ENCODE peak calls at places on chromosomes 3 and 15, in seven cellular contexts. One of them, this sample, is unnamed.
A peak's percentile ranks its signal among the peaks of the same experiment; 100 is the strongest.

GRCh38 chr3:42755681-42756578 is 17.1 kb downstream of the CCDC13 start:
- DNase-seq in left ventricle myocardium inferior: no peak
- DNase-seq in astrocyte: no peak
- DNase-seq in fibroblast of villous mesenchyme: peak; percentile 39
- DNase-seq in endodermal cell: peak; percentile 80
- DNase-seq in upper lobe of left lung: no peak
- DNase-seq in AG04450: no peak
- DNase-seq in this sample: no peak

GRCh38 chr3:194988495-194989165 is 282.3 kb downstream of the XXYLT1 start:
- DNase-seq in fibroblast of villous mesenchyme: no peak
- DNase-seq in endodermal cell: no peak
- DNase-seq in left ventricle myocardium inferior: no peak
- DNase-seq in astrocyte: peak; percentile 19
- DNase-seq in AG04450: no peak
- DNase-seq in upper lobe of left lung: no peak
- DNase-seq in this sample: no peak

GRCh38 chr3:60742606-60743145 is 508.6 kb downstream of the FHIT start:
- DNase-seq in upper lobe of left lung: no peak
- DNase-seq in left ventricle myocardium inferior: no peak
- DNase-seq in astrocyte: peak; percentile 71
- DNase-seq in endodermal cell: peak; percentile 90
- DNase-seq in fibroblast of villous mesenchyme: no peak
- DNase-seq in AG04450: no peak
- DNase-seq in this sample: no peak

GRCh38 chr3:41565003-41565402 is 365.7 kb downstream of the CTNNB1 start:
- DNase-seq in upper lobe of left lung: no peak
- DNase-seq in left ventricle myocardium inferior: no peak
- DNase-seq in endodermal cell: no peak
- DNase-seq in AG04450: no peak
- DNase-seq in fibroblast of villous mesenchyme: no peak
- DNase-seq in astrocyte: no peak
- DNase-seq in this sample: no peak

GRCh38 chr3:64306745-64307144 is 81.5 kb upstream of the PRICKLE2 start:
- DNase-seq in AG04450: no peak
- DNase-seq in left ventricle myocardium inferior: no peak
- DNase-seq in astrocyte: no peak
- DNase-seq in endodermal cell: no peak
- DNase-seq in upper lobe of left lung: no peak
- DNase-seq in fibroblast of villous mesenchyme: no peak
- DNase-seq in this sample: no peak

GRCh38 chr3:13165576-13165975 is 92.3 kb upstream of the IQSEC1 start:
- DNase-seq in astrocyte: no peak
- DNase-seq in upper lobe of left lung: no peak
- DNase-seq in AG04450: no peak
- DNase-seq in left ventricle myocardium inferior: no peak
- DNase-seq in fibroblast of villous mesenchyme: no peak
- DNase-seq in endodermal cell: no peak
- DNase-seq in this sample: no peak

GRCh38 chr15:57323806-57324589 is 52.3 kb upstream of the CGNL1 start:
- DNase-seq in astrocyte: peak; percentile 50
- DNase-seq in left ventricle myocardium inferior: peak; percentile 10
- DNase-seq in upper lobe of left lung: no peak
- DNase-seq in endodermal cell: peak; percentile 87
- DNase-seq in AG04450: no peak
- DNase-seq in fibroblast of villous mesenchyme: peak; percentile 87
- DNase-seq in this sample: no peak

GRCh38 chr3:99954914-99955644 is 137.4 kb downstream of the CMSS1 start:
- DNase-seq in left ventricle myocardium inferior: no peak
- DNase-seq in endodermal cell: no peak
- DNase-seq in AG04450: no peak
- DNase-seq in fibroblast of villous mesenchyme: no peak
- DNase-seq in upper lobe of left lung: no peak
- DNase-seq in astrocyte: no peak
- DNase-seq in this sample: no peak

GRCh38 chr3:100865442-100865841 is 127.8 kb downstream of the ABI3BP start:
- DNase-seq in endodermal cell: no peak
- DNase-seq in left ventricle myocardium inferior: no peak
- DNase-seq in AG04450: no peak
- DNase-seq in astrocyte: peak; percentile 47
- DNase-seq in upper lobe of left lung: no peak
- DNase-seq in fibroblast of villous mesenchyme: no peak
- DNase-seq in this sample: no peak

GRCh38 chr3:73298243-73299183 is 237.1 kb downstream of the EBLN2 start:
- DNase-seq in endodermal cell: no peak
- DNase-seq in fibroblast of villous mesenchyme: no peak
- DNase-seq in left ventricle myocardium inferior: no peak
- DNase-seq in astrocyte: no peak
- DNase-seq in upper lobe of left lung: no peak
- DNase-seq in AG04450: no peak
- DNase-seq in this sample: no peak

GRCh38 chr3:146189519-146190173 is 28.7 kb upstream of the PLOD2 start:
- DNase-seq in endodermal cell: peak; percentile 56
- DNase-seq in upper lobe of left lung: no peak
- DNase-seq in astrocyte: no peak
- DNase-seq in AG04450: peak; percentile 10
- DNase-seq in left ventricle myocardium inferior: no peak
- DNase-seq in fibroblast of villous mesenchyme: peak; percentile 63
- DNase-seq in this sample: no peak

GRCh38 chr3:67648701-67649100 is 5.7 kb downstream of the SUCLG2 start:
- DNase-seq in endodermal cell: no peak
- DNase-seq in upper lobe of left lung: no peak
- DNase-seq in left ventricle myocardium inferior: no peak
- DNase-seq in AG04450: no peak
- DNase-seq in fibroblast of villous mesenchyme: peak; percentile 42
- DNase-seq in astrocyte: peak; percentile 78
- DNase-seq in this sample: no peak

GRCh38 chr15:25173241-25174028 is 218.6 kb downstream of the SNRPN start:
- DNase-seq in left ventricle myocardium inferior: no peak
- DNase-seq in fibroblast of villous mesenchyme: no peak
- DNase-seq in upper lobe of left lung: peak; percentile 50
- DNase-seq in AG04450: no peak
- DNase-seq in endodermal cell: peak; percentile 9
- DNase-seq in astrocyte: no peak
- DNase-seq in this sample: peak; percentile 13

GRCh38 chr3:171168086-171168485 is 141.6 kb upstream of the SLC2A2 start:
- DNase-seq in astrocyte: peak; percentile 79
- DNase-seq in AG04450: no peak
- DNase-seq in endodermal cell: peak; percentile 79
- DNase-seq in upper lobe of left lung: no peak
- DNase-seq in fibroblast of villous mesenchyme: peak; percentile 31
- DNase-seq in left ventricle myocardium inferior: no peak
- DNase-seq in this sample: no peak

GRCh38 chr15:74955017-74955416 is 1.6 kb downstream of the RPP25 start:
- DNase-seq in left ventricle myocardium inferior: no peak
- DNase-seq in upper lobe of left lung: no peak
- DNase-seq in AG04450: no peak
- DNase-seq in fibroblast of villous mesenchyme: peak; percentile 46
- DNase-seq in astrocyte: no peak
- DNase-seq in endodermal cell: no peak
- DNase-seq in this sample: no peak

GRCh38 chr3:57890874-57891273 is 117.3 kb upstream of the FLNB start:
- DNase-seq in upper lobe of left lung: no peak
- DNase-seq in astrocyte: peak; percentile 79
- DNase-seq in fibroblast of villous mesenchyme: peak; percentile 23
- DNase-seq in AG04450: no peak
- DNase-seq in endodermal cell: no peak
- DNase-seq in left ventricle myocardium inferior: no peak
- DNase-seq in this sample: no peak

DNA sequence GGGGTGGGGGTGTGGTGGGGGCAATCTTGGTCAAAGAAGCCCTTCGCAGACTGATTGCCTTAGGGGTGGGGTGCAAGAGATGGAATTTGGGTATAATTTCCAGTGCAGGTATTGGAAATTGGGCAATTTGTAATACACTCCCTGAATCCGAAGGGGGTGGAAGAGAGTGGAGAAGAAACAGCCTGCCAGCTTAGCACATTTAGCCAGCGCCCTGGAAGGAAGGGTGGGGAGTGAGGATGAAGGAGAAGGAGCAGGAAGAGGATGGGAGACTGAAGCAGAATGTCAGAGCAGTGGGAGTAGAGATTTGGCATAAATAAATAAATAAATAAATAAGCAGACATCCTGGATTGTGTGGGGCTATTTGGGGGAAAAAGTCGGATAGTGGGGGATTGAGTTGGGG is 1.6 kb downstream of the GAP43 start:
- DNase-seq in left ventricle myocardium inferior: no peak
- DNase-seq in upper lobe of left lung: no peak
- DNase-seq in fibroblast of villous mesenchyme: no peak
- DNase-seq in AG04450: no peak
- DNase-seq in astrocyte: no peak
- DNase-seq in endodermal cell: peak; percentile 50
- DNase-seq in this sample: no peak
- H3K4me3 ChIP-seq in left ventricle myocardium inferior: no peak overlapping the region
- H3K4me3 ChIP-seq in upper lobe of left lung: no peak overlapping the region
- H3K4me3 ChIP-seq in fibroblast of villous mesenchyme: no peak overlapping the region
- H3K4me3 ChIP-seq in AG04450: no peak overlapping the region
- H3K4me3 ChIP-seq in astrocyte: peak overlapping the region; percentile 73
- H3K4me3 ChIP-seq in endodermal cell: peak overlapping the region; percentile 85
- H3K4me3 ChIP-seq in this sample: no peak overlapping the region

GRCh38 chr3:115068799-115069198 is 78.3 kb downstream of the ZBTB20 start:
- DNase-seq in AG04450: no peak
- DNase-seq in endodermal cell: no peak
- DNase-seq in fibroblast of villous mesenchyme: no peak
- DNase-seq in upper lobe of left lung: no peak
- DNase-seq in left ventricle myocardium inferior: no peak
- DNase-seq in astrocyte: peak; percentile 16
- DNase-seq in this sample: no peak

GRCh38 chr3:115071611-115072010 is 75.5 kb downstream of the ZBTB20 start:
- DNase-seq in fibroblast of villous mesenchyme: peak; percentile 64
- DNase-seq in AG04450: peak; percentile 2
- DNase-seq in left ventricle myocardium inferior: no peak
- DNase-seq in endodermal cell: no peak
- DNase-seq in upper lobe of left lung: no peak
- DNase-seq in astrocyte: peak; percentile 80
- DNase-seq in this sample: no peak

GRCh38 chr3:115072265-115073008 is 74.7 kb downstream of the ZBTB20 start:
- DNase-seq in fibroblast of villous mesenchyme: peak; percentile 28
- DNase-seq in upper lobe of left lung: no peak
- DNase-seq in left ventricle myocardium inferior: no peak
- DNase-seq in astrocyte: peak; percentile 80
- DNase-seq in endodermal cell: no peak
- DNase-seq in AG04450: no peak
- DNase-seq in this sample: no peak

GRCh38 chr3:115074502-115074901 is 72.6 kb downstream of the ZBTB20 start:
- DNase-seq in upper lobe of left lung: no peak
- DNase-seq in astrocyte: peak; percentile 69
- DNase-seq in left ventricle myocardium inferior: no peak
- DNase-seq in AG04450: peak; percentile 30
- DNase-seq in fibroblast of villous mesenchyme: peak; percentile 30
- DNase-seq in endodermal cell: no peak
- DNase-seq in this sample: no peak

DNA sequence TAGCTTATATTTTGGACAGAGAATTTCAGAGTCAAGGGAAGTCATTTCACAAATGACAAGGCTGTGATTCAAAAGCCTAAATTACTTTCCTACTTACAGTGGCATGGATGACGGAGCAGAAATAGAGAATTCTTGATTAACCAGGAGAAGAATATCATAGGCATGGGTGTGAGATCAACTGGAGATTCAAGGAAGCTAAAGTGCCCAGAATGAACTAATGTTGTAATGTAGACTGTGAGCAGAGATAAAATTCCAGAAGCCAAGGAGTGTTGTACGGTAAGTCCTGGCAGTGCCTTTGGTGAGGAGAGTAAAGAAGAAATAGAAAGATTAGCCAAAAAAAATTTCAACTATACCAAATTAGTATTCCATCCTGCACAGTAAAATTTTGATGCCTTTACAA is 76.0 kb downstream of the ZBTB20 start:
- DNase-seq in astrocyte: peak; percentile 55
- DNase-seq in fibroblast of villous mesenchyme: no peak
- DNase-seq in endodermal cell: no peak
- DNase-seq in upper lobe of left lung: no peak
- DNase-seq in AG04450: no peak
- DNase-seq in left ventricle myocardium inferior: no peak
- DNase-seq in this sample: no peak
- TF ChIP-seq CTCF in astrocyte: no peak
- TF ChIP-seq CTCF in fibroblast of villous mesenchyme: no peak
- TF ChIP-seq CTCF in endodermal cell: no peak
- TF ChIP-seq CTCF in upper lobe of left lung: no peak
- TF ChIP-seq CTCF in AG04450: no peak
- TF ChIP-seq CTCF in left ventricle myocardium inferior: no peak
- TF ChIP-seq CTCF in this sample: no peak

GRCh38 chr3:141384575-141384974 is 16.3 kb downstream of the ZBTB38 start:
- DNase-seq in AG04450: no peak
- DNase-seq in astrocyte: no peak
- DNase-seq in left ventricle myocardium inferior: no peak
- DNase-seq in upper lobe of left lung: no peak
- DNase-seq in fibroblast of villous mesenchyme: no peak
- DNase-seq in endodermal cell: no peak
- DNase-seq in this sample: no peak
- H3K4me3 ChIP-seq in AG04450: peak overlapping the region; percentile 68
- H3K4me3 ChIP-seq in astrocyte: no peak overlapping the region
- H3K4me3 ChIP-seq in left ventricle myocardium inferior: no peak overlapping the region
- H3K4me3 ChIP-seq in upper lobe of left lung: no peak overlapping the region
- H3K4me3 ChIP-seq in fibroblast of villous mesenchyme: no peak overlapping the region
- H3K4me3 ChIP-seq in endodermal cell: no peak overlapping the region
- H3K4me3 ChIP-seq in this sample: peak overlapping the region; percentile 35

GRCh38 chr3:5122741-5123706 is 932 bp downstream of the ARL8B start:
- DNase-seq in upper lobe of left lung: no peak
- DNase-seq in left ventricle myocardium inferior: peak; percentile 19
- DNase-seq in astrocyte: peak; percentile 75
- DNase-seq in endodermal cell: peak; percentile 85
- DNase-seq in fibroblast of villous mesenchyme: peak; percentile 85
- DNase-seq in AG04450: no peak
- DNase-seq in this sample: peak; percentile 52
- TF ChIP-seq CTCF in upper lobe of left lung: no peak
- TF ChIP-seq CTCF in left ventricle myocardium inferior: no peak
- TF ChIP-seq CTCF in astrocyte: no peak
- TF ChIP-seq CTCF in endodermal cell: no peak
- TF ChIP-seq CTCF in fibroblast of villous mesenchyme: no peak
- TF ChIP-seq CTCF in AG04450: peak; percentile 15
- TF ChIP-seq CTCF in this sample: no peak

GRCh38 chr3:197567900-197568685 is 12.3 kb upstream of the BDH1 start:
- DNase-seq in astrocyte: no peak
- DNase-seq in fibroblast of villous mesenchyme: no peak
- DNase-seq in endodermal cell: no peak
- DNase-seq in left ventricle myocardium inferior: no peak
- DNase-seq in AG04450: no peak
- DNase-seq in upper lobe of left lung: no peak
- DNase-seq in this sample: no peak
- H3K4me3 ChIP-seq in astrocyte: no peak overlapping the region
- H3K4me3 ChIP-seq in fibroblast of villous mesenchyme: no peak overlapping the region
- H3K4me3 ChIP-seq in endodermal cell: no peak overlapping the region
- H3K4me3 ChIP-seq in left ventricle myocardium inferior: no peak overlapping the region
- H3K4me3 ChIP-seq in AG04450: no peak overlapping the region
- H3K4me3 ChIP-seq in upper lobe of left lung: no peak overlapping the region
- H3K4me3 ChIP-seq in this sample: no peak overlapping the region

DNA sequence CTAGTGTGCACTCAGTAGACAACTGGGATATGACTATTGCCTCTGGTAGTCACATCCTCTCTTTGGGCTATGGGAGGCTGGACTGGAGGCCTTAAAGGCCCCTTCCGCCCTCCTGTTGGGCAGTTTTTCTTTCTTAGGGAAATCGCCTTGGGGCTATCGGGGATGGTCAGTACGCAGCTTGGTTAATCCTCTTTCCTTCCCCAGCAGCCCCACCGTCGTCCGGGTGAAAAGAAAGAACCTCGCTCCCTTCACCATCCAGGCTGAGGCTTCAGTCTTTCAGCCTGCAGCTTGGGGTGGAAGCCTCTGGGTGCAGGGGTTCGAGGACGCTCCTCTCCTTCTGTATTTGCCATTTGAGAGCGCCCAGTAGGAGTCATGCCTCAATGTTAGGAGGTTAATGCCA is 650 bp upstream of the ST6GAL1 start:
- DNase-seq in astrocyte: no peak
- DNase-seq in endodermal cell: no peak
- DNase-seq in fibroblast of villous mesenchyme: no peak
- DNase-seq in AG04450: no peak
- DNase-seq in left ventricle myocardium inferior: no peak
- DNase-seq in upper lobe of left lung: no peak
- DNase-seq in this sample: no peak
- TF ChIP-seq CTCF in astrocyte: no peak
- TF ChIP-seq CTCF in endodermal cell: no peak
- TF ChIP-seq CTCF in fibroblast of villous mesenchyme: no peak
- TF ChIP-seq CTCF in AG04450: no peak
- TF ChIP-seq CTCF in left ventricle myocardium inferior: no peak
- TF ChIP-seq CTCF in upper lobe of left lung: no peak
- TF ChIP-seq CTCF in this sample: no peak